ENCODE peak calls at places on chromosomes 16 and 17, in ten cellular contexts. N, P, O, G, L, J, K, Y, A and X are unnamed samples.

GRCh38 chr17:74140282-74140681 is 63.2 kb upstream of the RPL38 start:
- DNase-seq in N (no peak), P (no peak), O (no peak), G (no peak), L (no peak), J (no peak), K (no peak), Y (no peak), A (no peak), X (no peak)

GRCh38 chr16:7650446-7650845 is 317.8 kb downstream of the RBFOX1 start:
- DNase-seq in N (no peak), P (no peak), O (no peak), G (no peak), L (no peak), J (no peak), K (no peak), Y (no peak), A (no peak), X (no peak)

GRCh38 chr17:12927541-12928425 is 90.0 kb downstream of the ELAC2 start:
- DNase-seq in N (peak), P (no peak), O (no peak), G (no peak), L (peak), J (no peak), K (no peak), Y (no peak), A (no peak), X (no peak)

GRCh38 chr16:54359086-54359485 is 72.5 kb upstream of the IRX3 start:
- DNase-seq in N (no peak), P (no peak), O (no peak), G (no peak), L (no peak), J (no peak), K (no peak), Y (no peak), A (peak), X (no peak)

GRCh38 chr17:38671939-38672720 is 2.6 kb downstream of the EPOP start:
- DNase-seq in N (no peak), P (no peak), O (no peak), G (no peak), L (no peak), J (no peak), K (no peak), Y (no peak), A (peak), X (no peak)

GRCh38 chr17:3888343-3889171 is 4.3 kb downstream of the CAMKK1 start:
- DNase-seq in N (peak), P (no peak), O (no peak), G (peak), L (peak), J (peak), K (no peak), Y (no peak), A (peak), X (no peak)

GRCh38 chr16:35881654-35882053 is 2422.2 kb downstream of the TP53TG3F start:
- DNase-seq in N (no peak), P (no peak), O (no peak), G (no peak), L (no peak), J (no peak), K (no peak), Y (no peak), A (no peak), X (no peak)

GRCh38 chr17:78075545-78075944 is 53.0 kb downstream of the TMC6 start:
- DNase-seq in N (no peak), P (no peak), O (no peak), G (no peak), L (no peak), J (no peak), K (no peak), Y (no peak), A (no peak), X (no peak)

GRCh38 chr17:4583796-4584124 is 569 bp upstream of the SMTNL2 start:
- DNase-seq in N (peak), P (no peak), O (no peak), G (no peak), L (peak), J (no peak), K (no peak), Y (no peak), A (peak), X (no peak)

GRCh38 chr17:7803981-7804380 is 30.0 kb upstream of the KDM6B start:
- DNase-seq in N (peak), P (no peak), O (no peak), G (no peak), L (no peak), J (no peak), K (no peak), Y (no peak), A (peak), X (no peak)

GRCh38 chr16:8928467-8928957 is 35.2 kb downstream of the USP7 start:
- DNase-seq in N (peak), P (peak), O (no peak), G (no peak), L (peak), J (no peak), K (peak), Y (no peak), A (no peak), X (no peak)